ENCODE peak calls at places on chromosome 16, in six cellular contexts. Y is H1, I is GM12878, S is GM12891, U is K562, L is HepG2. O is an unnamed sample.

GRCh38 chr16:90022209-90023077 is 3.2 kb upstream of the DBNDD1 start:
- DNase-seq in Y (peak; percentile 83), I (peak; percentile 62), S (peak; percentile 97), U (peak; percentile 96), L (peak; percentile 92), O (peak; percentile 92)

GRCh38 chr16:27291722-27292240 is 22.0 kb upstream of the IL4R start:
- DNase-seq in Y (no peak), I (no peak), S (no peak), U (no peak), L (no peak), O (no peak)

GRCh38 chr16:3046506-3047386 is at the start of gene MMP25:
- DNase-seq in Y (peak; percentile 84), I (no peak), S (no peak), U (no peak), L (no peak), O (no peak)

GRCh38 chr16:11349599-11350276 is 4.5 kb downstream of the RMI2 start:
- DNase-seq in Y (no peak), I (no peak), S (no peak), U (no peak), L (no peak), O (no peak)

GRCh38 chr16:80527297-80527696 is 13.5 kb upstream of the DYNLRB2 start:
- DNase-seq in Y (peak; percentile 66), I (no peak), S (peak; percentile 32), U (peak; percentile 59), L (peak; percentile 15), O (peak; percentile 12)

GRCh38 chr16:508884-509736 is 18.4 kb upstream of the CAPN15 start:
- DNase-seq in Y (no peak), I (no peak), S (no peak), U (no peak), L (peak; percentile 96), O (no peak)

GRCh38 chr16:817001-817906 is 16.7 kb upstream of the GNG13 start:
- DNase-seq in Y (no peak), I (no peak), S (no peak), U (no peak), L (no peak), O (no peak)

GRCh38 chr16:57407521-57408353 is 3.2 kb downstream of the CCL17 start:
- DNase-seq in Y (no peak), I (no peak), S (no peak), U (no peak), L (no peak), O (no peak)

GRCh38 chr16:27781195-27781524 is 231.2 kb downstream of the KATNIP start:
- DNase-seq in Y (no peak), I (no peak), S (no peak), U (no peak), L (no peak), O (no peak)

GRCh38 chr16:9484436-9484835 is 393.0 kb downstream of the HAPSTR1 start:
- DNase-seq in Y (no peak), I (no peak), S (no peak), U (no peak), L (no peak), O (no peak)

GRCh38 chr16:4298761-4299522 is 16.9 kb upstream of the GLIS2 start:
- DNase-seq in Y (peak; percentile 66), I (no peak), S (no peak), U (peak; percentile 71), L (no peak), O (no peak)

GRCh38 chr16:2008009-2008526 is 1.6 kb downstream of the ZNF598 start:
- DNase-seq in Y (no peak), I (no peak), S (no peak), U (no peak), L (no peak), O (no peak)

GRCh38 chr16:71927383-71927782 is 32.1 kb downstream of the IST1 start:
- DNase-seq in Y (no peak), I (no peak), S (no peak), U (peak; percentile 26), L (no peak), O (no peak)

GRCh38 chr16:56193951-56194726 is 2.9 kb downstream of the GNAO1 start:
- DNase-seq in Y (peak; percentile 99), I (no peak), S (peak; percentile 32), U (peak; percentile 80), L (peak; percentile 66), O (no peak)
- TF ChIP-seq POLR2AphosphoS5 in Y (no peak), I (no peak), S (no peak), U (no peak), L (no peak), O (no peak)

GRCh38 chr16:30368122-30368791 is 2.0 kb downstream of the TBC1D10B start:
- DNase-seq in Y (no peak), I (no peak), S (no peak), U (peak; percentile 60), L (no peak), O (no peak)
- TF ChIP-seq TAF1 in Y (no peak), I (no peak), S (no peak), U (no peak), L (no peak), O (no peak)

GRCh38 chr16:85114909-85115567 is 2.8 kb upstream of the CIBAR2 start:
- DNase-seq in Y (peak; percentile 100), I (peak; percentile 56), S (peak; percentile 93), U (peak; percentile 93), L (peak; percentile 78), O (peak; percentile 90)
- TF ChIP-seq POLR2A in Y (no peak), I (no peak), S (no peak), U (no peak), L (no peak), O (no peak)

GRCh38 chr16:88768041-88768876 is 16.8 kb downstream of the PIEZO1 start:
- DNase-seq in Y (no peak), I (no peak), S (no peak), U (peak; percentile 79), L (no peak), O (no peak)

GRCh38 chr16:88767546-88767945 is 17.5 kb downstream of the PIEZO1 start:
- DNase-seq in Y (no peak), I (no peak), S (no peak), U (peak; percentile 48), L (no peak), O (no peak)

GRCh38 chr16:88771294-88771772 is 13.7 kb downstream of the PIEZO1 start:
- DNase-seq in Y (no peak), I (no peak), S (no peak), U (no peak), L (no peak), O (no peak)

GRCh38 chr16:88770459-88771293 is 14.3 kb downstream of the PIEZO1 start:
- DNase-seq in Y (no peak), I (no peak), S (no peak), U (peak; percentile 98), L (peak; percentile 81), O (no peak)

GRCh38 chr16:88769617-88770458 is 15.2 kb downstream of the PIEZO1 start:
- DNase-seq in Y (peak; percentile 84), I (no peak), S (peak; percentile 91), U (peak; percentile 97), L (no peak), O (peak; percentile 86)
- TF ChIP-seq POLR2AphosphoS5 in Y (no peak), I (no peak), S (no peak), U (peak; percentile 72), L (no peak), O (no peak)

GRCh38 chr16:69610356-69610755 is 44.6 kb downstream of the NFAT5 start:
- DNase-seq in Y (no peak), I (no peak), S (no peak), U (no peak), L (no peak), O (no peak)
- TF ChIP-seq TAF1 in Y (no peak), I (no peak), S (no peak), U (no peak), L (no peak), O (no peak)

DNA sequence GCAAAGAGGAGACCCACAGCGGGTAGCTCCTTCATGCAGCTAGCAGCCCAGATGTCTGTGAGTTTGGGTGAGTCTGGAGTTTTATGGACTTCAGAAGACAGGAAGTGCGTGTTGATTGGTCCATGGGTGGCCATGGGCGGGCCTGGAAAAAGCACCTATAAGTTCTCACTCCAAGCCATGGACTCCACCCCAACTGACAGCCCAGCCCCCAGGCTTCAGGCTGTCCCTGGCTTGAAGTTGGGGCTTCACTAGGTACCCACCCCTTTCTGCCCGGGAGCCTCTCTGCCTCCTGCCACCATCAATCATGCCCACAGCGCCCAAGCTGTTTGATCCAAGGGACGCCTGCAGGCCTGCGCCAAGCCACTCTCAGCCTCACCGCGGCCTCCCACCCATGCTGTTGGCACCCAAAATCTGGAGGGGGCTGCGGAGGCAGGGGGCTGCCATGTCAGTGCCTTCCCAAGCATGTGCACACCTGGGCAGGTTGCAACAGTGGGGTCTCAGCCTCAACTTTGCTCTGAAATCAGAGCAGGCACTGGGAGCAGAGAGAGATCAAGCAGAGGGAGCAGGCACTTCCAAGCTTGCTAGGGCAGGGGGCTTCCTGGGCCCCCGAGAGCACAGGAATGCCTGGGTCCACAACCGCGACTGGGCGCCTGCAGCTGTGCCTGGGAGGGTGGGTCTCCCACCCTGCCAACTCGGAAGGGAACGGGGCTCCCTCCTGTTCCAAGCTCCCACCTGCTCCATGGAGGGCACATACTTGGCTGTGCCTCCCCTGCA is 1503.7 kb downstream of the CDH11 start:
- DNase-seq in Y (no peak), I (no peak), S (no peak), U (no peak), L (no peak), O (no peak)
- TF ChIP-seq POLR2A in Y (no peak), I (no peak), S (no peak), U (no peak), L (no peak), O (no peak)

GRCh38 chr16:24499193-24499814 is 40.1 kb upstream of the RBBP6 start:
- DNase-seq in Y (peak; percentile 77), I (no peak), S (no peak), U (peak; percentile 71), L (peak; percentile 21), O (no peak)
- TF ChIP-seq POLR2AphosphoS5 in Y (no peak), I (no peak), S (no peak), U (no peak), L (no peak), O (no peak)

GRCh38 chr16:54412777-54413455 is 126.3 kb upstream of the IRX3 start:
- DNase-seq in Y (no peak), I (no peak), S (no peak), U (no peak), L (no peak), O (no peak)
- TF ChIP-seq TAF1 in Y (no peak), I (no peak), S (no peak), U (no peak), L (no peak), O (no peak)

GRCh38 chr16:31076319-31076718 is 2.1 kb downstream of the ZNF646 start:
- DNase-seq in Y (no peak), I (no peak), S (no peak), U (no peak), L (no peak), O (no peak)
- TF ChIP-seq POLR2A in Y (no peak), I (peak; percentile 44), S (no peak), U (no peak), L (no peak), O (no peak)

O was measured in GM12892.